ENCODE peak calls at places on chromosomes 7 and 10, in five cellular contexts. A, D, I, O and T are unnamed samples.

GRCh38 chr7:147803625-147804024 is 786.9 kb upstream of the C7orf33 start:
- DNase-seq in A (no peak), I (no peak), O (no peak), D (no peak), T (no peak)

GRCh38 chr7:104956753-104957450 is 57.1 kb upstream of the KMT2E start:
- DNase-seq in I (peak), A (no peak), O (peak), D (no peak), T (peak)

GRCh38 chr7:134476044-134476443 is 17.1 kb upstream of the AKR1B1 start:
- DNase-seq in I (no peak), D (no peak), O (no peak), A (no peak), T (no peak)

GRCh38 chr7:22787936-22788335 is 34.7 kb downstream of the TOMM7 start:
- DNase-seq in I (peak), D (no peak), A (no peak), O (no peak), T (no peak)

GRCh38 chr10:110671788-110672579 is 27.8 kb downstream of the RBM20 start:
- DNase-seq in O (no peak), A (peak), D (peak), I (peak), T (peak)

GRCh38 chr10:28382520-28383269 is 79.8 kb upstream of the MPP7 start:
- DNase-seq in A (no peak), D (peak), O (peak), I (no peak), T (no peak)

GRCh38 chr7:130380121-130380860 is at the start of gene CPA1:
- DNase-seq in I (no peak), A (no peak), D (no peak), O (no peak), T (no peak)

GRCh38 chr10:113038985-113039384 is 88.9 kb downstream of the TCF7L2 start:
- DNase-seq in A (no peak), O (no peak), D (no peak), I (no peak), T (no peak)

GRCh38 chr10:91378061-91378460 is 32.1 kb upstream of the HECTD2 start:
- DNase-seq in I (peak), D (no peak), O (no peak), A (no peak), T (peak)

GRCh38 chr10:59675812-59676211 is 33.8 kb downstream of the SLC16A9 start:
- DNase-seq in D (peak), I (no peak), A (no peak), O (no peak), T (no peak)

GRCh38 chr10:28320799-28321198 is 17.9 kb upstream of the MPP7 start:
- DNase-seq in D (no peak), I (no peak), O (no peak), A (no peak), T (no peak)

GRCh38 chr7:102310414-102310815 is 23.7 kb downstream of the SH2B2 start:
- DNase-seq in D (no peak), O (no peak), A (no peak), I (no peak), T (no peak)

GRCh38 chr10:83343676-83344075 is 795.6 kb upstream of the GHITM start:
- DNase-seq in O (no peak), I (no peak), A (no peak), D (no peak), T (no peak)

GRCh38 chr7:73838642-73839041 is 3.7 kb downstream of the METTL27 start:
- DNase-seq in O (no peak), A (no peak), I (no peak), D (no peak), T (no peak)

GRCh38 chr10:7580520-7580919 is 86.2 kb downstream of the ITIH5 start:
- DNase-seq in I (no peak), O (no peak), D (no peak), A (no peak), T (no peak)

GRCh38 chr7:5360451-5360850 is 63.2 kb downstream of the TNRC18 start:
- DNase-seq in A (no peak), D (no peak), O (no peak), I (no peak), T (no peak)

GRCh38 chr7:38070718-38071117 is 107.3 kb upstream of the STARD3NL start:
- DNase-seq in A (no peak), O (no peak), D (peak), I (peak), T (peak)

GRCh38 chr10:110765513-110766375 is 106.0 kb upstream of the PDCD4 start:
- DNase-seq in I (peak), O (no peak), D (no peak), A (no peak), T (peak)

GRCh38 chr10:75648854-75649253 is 217.4 kb downstream of the LRMDA start:
- DNase-seq in O (no peak), D (no peak), A (no peak), I (no peak), T (no peak)

GRCh38 chr10:75650648-75651047 is 219.2 kb downstream of the LRMDA start:
- DNase-seq in D (no peak), I (no peak), A (no peak), O (no peak), T (no peak)

GRCh38 chr10:75652136-75652535 is 220.7 kb downstream of the LRMDA start:
- DNase-seq in A (no peak), I (peak), O (no peak), D (no peak), T (no peak)

GRCh38 chr10:75653761-75654160 is 222.3 kb downstream of the LRMDA start:
- DNase-seq in A (no peak), D (no peak), I (no peak), O (no peak), T (no peak)

GRCh38 chr10:75651452-75651851 is 220.0 kb downstream of the LRMDA start:
- DNase-seq in D (peak), I (peak), O (no peak), A (no peak), T (peak)
- TF ChIP-seq CTCF in D (peak), I (peak), O (peak), A (no peak), T (peak)

DNA sequence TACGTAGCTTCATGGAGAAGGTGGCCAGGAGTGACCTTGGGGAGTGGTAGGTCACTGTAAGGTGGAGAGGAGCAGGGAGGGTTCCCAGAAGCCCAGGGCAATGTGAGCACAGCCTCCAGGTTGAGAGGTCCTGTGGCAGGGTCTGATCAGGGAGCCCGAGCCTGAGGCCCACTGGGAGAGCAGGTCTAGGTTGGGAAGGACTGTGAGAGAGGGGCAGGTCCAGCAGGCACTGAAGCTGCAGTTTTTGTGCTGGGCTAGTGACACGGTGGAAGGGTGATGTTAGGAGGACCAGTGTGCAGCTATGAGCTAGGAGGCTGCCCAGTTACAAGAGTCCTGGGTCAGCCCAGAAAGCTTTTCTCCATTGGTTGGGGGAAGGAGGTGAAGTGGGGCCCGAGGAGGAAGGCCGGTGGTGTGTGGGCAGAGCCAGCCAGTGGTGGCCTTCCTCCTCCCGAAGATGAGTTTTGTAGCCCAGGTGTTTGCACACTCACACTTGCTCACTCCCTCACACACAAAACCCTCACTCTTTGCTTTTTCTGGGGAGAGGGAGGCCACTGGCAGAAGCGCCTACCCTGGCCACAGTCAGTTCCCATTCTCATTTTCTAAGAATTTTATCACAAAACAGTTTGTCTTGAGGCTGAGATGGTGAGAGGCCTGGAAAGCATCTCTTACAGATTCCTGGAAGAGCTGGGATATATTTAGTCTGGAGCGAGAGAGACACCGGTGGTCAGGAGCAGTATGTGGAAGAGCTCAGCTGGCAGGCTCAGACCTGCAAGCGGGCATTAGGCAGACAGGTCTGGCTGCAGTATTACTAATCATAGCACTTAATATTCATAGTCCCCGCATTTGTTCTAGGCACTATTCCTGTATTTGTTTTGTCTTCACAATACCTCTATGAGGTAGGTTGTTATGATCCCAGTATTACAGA is 57.1 kb downstream of the ZNF467 start:
- DNase-seq in D (peak), I (peak), O (no peak), A (no peak), T (no peak)
- H3K4me3 ChIP-seq in D (no peak), I (peak), O (peak), A (no peak), T (no peak)

GRCh38 chr7:35971133-35971995 is 170.5 kb downstream of the SEPTIN7 start:
- DNase-seq in O (no peak), I (no peak), D (peak), A (no peak), T (no peak)
- TF ChIP-seq CTCF in O (no peak), I (no peak), D (peak), A (peak), T (peak)

DNA sequence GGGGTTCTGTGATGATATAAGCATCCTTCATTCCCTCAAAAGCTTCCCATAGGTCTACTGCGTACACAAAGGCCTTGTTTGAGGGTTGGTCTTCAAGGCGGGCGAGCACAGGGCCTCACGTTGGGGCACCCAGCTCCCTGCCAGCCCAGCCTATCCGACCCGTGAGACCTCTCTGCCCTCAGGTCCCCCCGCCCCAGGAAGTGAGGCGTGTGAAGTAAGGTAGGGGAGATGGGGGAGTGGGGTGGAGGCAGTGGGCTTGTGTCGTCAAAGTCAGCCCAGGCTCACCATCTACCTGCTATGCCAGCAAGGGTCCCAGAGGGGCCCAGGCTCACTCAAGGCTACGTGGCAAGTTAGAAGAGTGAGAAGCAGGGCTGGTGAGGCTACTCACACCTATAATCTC is 47.6 kb upstream of the ELFN1 start:
- DNase-seq in A (no peak), O (no peak), D (no peak), I (no peak), T (no peak)
- H3K4me3 ChIP-seq in A (no peak), O (no peak), D (no peak), I (no peak), T (no peak)